ENCODE peak calls at places on chromosomes 3 and 15, in five cellular contexts. G, I, V, N and F are unnamed samples.

GRCh38 chr3:179463299-179463698 is 12.0 kb upstream of the GNB4 start:
- DNase-seq in V (no peak), G (no peak), I (no peak), N (no peak), F (no peak)

GRCh38 chr3:165457096-165457495 is 260.9 kb upstream of the SLITRK3 start:
- DNase-seq in G (no peak), I (no peak), V (no peak), N (no peak), F (no peak)

GRCh38 chr3:29438580-29438979 is 157.7 kb downstream of the RBMS3 start:
- DNase-seq in G (no peak), I (no peak), N (no peak), V (no peak), F (no peak)

GRCh38 chr15:100694381-100695012 is 92.1 kb downstream of the ASB7 start:
- DNase-seq in G (no peak), N (no peak), V (no peak), I (no peak), F (no peak)

GRCh38 chr15:33279613-33280205 is 31.1 kb upstream of the RYR3 start:
- DNase-seq in V (no peak), G (no peak), N (no peak), I (no peak), F (no peak)

GRCh38 chr3:14691239-14691638 is 16.3 kb downstream of the C3orf20 start:
- DNase-seq in I (no peak), G (no peak), V (peak; percentile 72), N (no peak), F (no peak)

GRCh38 chr3:81339040-81339845 is 422.2 kb downstream of the GBE1 start:
- DNase-seq in G (no peak), V (peak; percentile 5), I (no peak), N (no peak), F (no peak)

GRCh38 chr3:154244644-154245043 is 79.6 kb downstream of the DHX36 start:
- DNase-seq in V (no peak), N (no peak), G (no peak), I (no peak), F (no peak)

GRCh38 chr15:55279746-55280351 is 9.8 kb downstream of the RAB27A start:
- DNase-seq in V (peak; percentile 97), G (peak; percentile 34), I (no peak), N (no peak), F (peak; percentile 28)

GRCh38 chr3:12182687-12183441 is 24.2 kb upstream of the TIMP4 start:
- DNase-seq in N (no peak), V (no peak), G (no peak), I (no peak), F (no peak)

GRCh38 chr15:48823237-48823636 is 12.4 kb upstream of the CEP152 start:
- DNase-seq in V (no peak), N (no peak), I (no peak), G (no peak), F (no peak)

GRCh38 chr15:52018244-52018643 is 775 bp upstream of the MAPK6 start:
- DNase-seq in G (no peak), V (no peak), I (no peak), N (no peak), F (no peak)

GRCh38 chr3:89098964-89099585 is 8.3 kb upstream of the EPHA3 start:
- DNase-seq in N (no peak), V (peak; percentile 58), I (no peak), G (peak; percentile 35), F (peak; percentile 7)

GRCh38 chr3:36649078-36649477 is 115.3 kb downstream of the DCLK3 start:
- DNase-seq in N (no peak), I (no peak), V (no peak), G (no peak), F (no peak)

GRCh38 chr15:62075595-62076279 is 9.0 kb downstream of the C2CD4A start:
- DNase-seq in N (no peak), V (no peak), G (peak; percentile 19), I (no peak), F (peak; percentile 39)

GRCh38 chr3:162168715-162169114 is 672.1 kb downstream of the OTOL1 start:
- DNase-seq in G (no peak), I (no peak), N (no peak), V (no peak), F (no peak)

GRCh38 chr3:85627899-85628298 is 669.1 kb downstream of the CADM2 start:
- DNase-seq in V (no peak), I (no peak), N (no peak), G (no peak), F (no peak)

GRCh38 chr3:13687409-13687989 is 138.6 kb downstream of the FBLN2 start:
- DNase-seq in V (no peak), I (no peak), G (no peak), N (no peak), F (no peak)

GRCh38 chr15:77611767-77612166 is 20.9 kb downstream of the LINGO1 start:
- DNase-seq in I (no peak), G (peak; percentile 64), N (no peak), V (no peak), F (no peak)

GRCh38 chr3:133393204-133393603 is 6.7 kb upstream of the BFSP2 start:
- DNase-seq in I (no peak), N (no peak), G (no peak), V (no peak), F (no peak)

GRCh38 chr3:21484323-21485154 is 266.5 kb downstream of the ZNF385D start:
- DNase-seq in G (peak; percentile 8), N (peak; percentile 29), I (no peak), V (peak; percentile 72), F (peak; percentile 22)

GRCh38 chr3:66497288-66497972 is 3.4 kb downstream of the LRIG1 start:
- DNase-seq in G (no peak), I (no peak), V (no peak), N (no peak), F (no peak)

GRCh38 chr3:111733856-111734255 is 125.2 kb upstream of the PHLDB2 start:
- DNase-seq in G (no peak), N (no peak), I (no peak), V (no peak), F (no peak)

GRCh38 chr15:73941449-73941848 is 15.2 kb downstream of the LOXL1 start:
- DNase-seq in I (no peak), N (no peak), V (no peak), G (no peak), F (no peak)

GRCh38 chr3:156825795-156826143 is 384 bp upstream of the LEKR1 start:
- DNase-seq in G (no peak), I (no peak), N (no peak), V (no peak), F (no peak)

GRCh38 chr3:167941234-167941995 is 154.3 kb downstream of the GOLIM4 start:
- DNase-seq in N (no peak), G (peak; percentile 25), V (no peak), I (peak; percentile 15), F (no peak)

GRCh38 chr15:99421172-99421656 is 144.6 kb upstream of the MEF2A start:
- DNase-seq in I (no peak), N (no peak), V (no peak), G (no peak), F (no peak)
- TF ChIP-seq CTCF in I (no peak), N (no peak), V (no peak), G (no peak), F (no peak)

DNA sequence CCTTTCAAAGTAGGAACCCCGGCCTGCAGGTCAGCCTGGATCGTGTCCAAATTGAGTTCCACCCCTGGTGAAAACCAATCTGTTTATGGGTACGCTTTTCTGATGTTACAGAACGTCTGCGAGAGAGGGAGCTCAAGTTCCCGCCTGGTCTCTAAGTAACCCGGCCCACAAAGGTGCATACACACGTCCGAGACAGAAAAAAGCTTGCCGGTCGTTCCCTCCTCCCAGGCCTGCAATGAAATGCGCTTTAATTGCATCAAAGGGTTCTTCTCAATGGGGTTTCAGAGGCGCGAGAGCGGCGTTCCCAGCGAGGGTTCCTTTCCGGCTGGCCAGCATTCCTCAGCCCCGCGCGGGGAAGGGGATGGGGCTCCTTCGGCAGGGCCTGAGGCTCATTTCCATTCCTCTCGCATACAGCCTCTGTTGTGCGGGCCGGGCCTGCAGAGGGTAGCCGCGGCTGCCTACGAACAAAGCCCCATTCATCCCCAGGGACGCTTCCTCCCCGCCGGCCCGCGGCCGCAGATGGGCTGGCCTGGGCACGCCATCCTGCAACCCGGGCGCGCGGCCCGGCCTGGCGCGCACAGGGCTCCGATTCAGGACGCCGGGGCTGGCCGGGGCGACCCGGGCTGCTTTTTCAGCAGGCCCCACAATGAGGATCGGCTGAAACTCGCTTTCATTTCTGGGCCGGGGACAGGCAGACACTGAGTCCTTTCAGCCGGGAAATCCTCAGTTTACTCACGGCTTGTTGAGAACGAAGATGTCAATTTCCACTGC is 138.3 kb downstream of the TMCO5A start:
- DNase-seq in N (peak; percentile 69), I (peak; percentile 46), G (peak; percentile 74), V (peak; percentile 80), F (peak; percentile 83)
- TF ChIP-seq CTCF in N (no peak), I (no peak), G (peak; percentile 22), V (peak; percentile 18), F (no peak)

DNA sequence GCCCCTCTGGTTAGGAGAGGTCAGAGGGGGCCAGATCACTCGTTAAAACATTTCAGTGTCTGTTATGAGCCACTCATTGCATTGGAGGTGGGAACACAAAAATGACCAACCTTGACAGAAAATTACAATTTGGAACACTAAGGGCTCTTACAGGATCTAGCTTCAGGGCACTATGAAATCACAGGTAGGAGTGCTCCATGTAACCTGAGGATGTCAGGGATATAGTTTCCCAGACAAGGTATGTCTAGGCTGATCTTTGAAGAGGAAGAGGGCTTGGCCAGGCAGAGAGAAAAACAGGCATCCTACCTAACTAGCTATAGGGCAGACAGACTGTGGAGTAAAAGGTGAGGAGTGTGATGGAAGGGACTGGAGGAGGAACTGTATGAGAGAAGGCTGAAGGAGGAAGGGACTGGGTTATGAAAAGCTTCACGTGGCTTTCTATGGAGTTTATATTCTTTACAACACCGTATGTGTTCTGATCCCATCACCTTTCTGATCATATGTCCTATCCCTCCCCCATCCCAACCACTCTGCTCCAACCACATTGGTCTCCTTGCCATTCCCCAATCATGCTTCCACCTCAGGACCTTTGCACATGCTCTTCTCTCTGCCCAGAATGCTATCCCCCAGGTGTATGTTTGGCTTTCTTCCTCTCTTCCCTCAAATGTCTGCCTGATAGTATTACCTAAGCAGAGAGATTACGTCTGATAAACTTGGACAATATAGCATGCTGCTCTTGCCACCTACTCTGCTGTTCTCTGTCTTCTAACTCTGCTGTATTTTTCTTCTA is 88.2 kb downstream of the CCR1 start:
- DNase-seq in I (no peak), N (no peak), G (no peak), V (no peak), F (no peak)
- TF ChIP-seq CTCF in I (no peak), N (no peak), G (no peak), V (no peak), F (no peak)

GRCh38 chr3:144737281-144737680 is 765.7 kb downstream of the DIPK2A start:
- DNase-seq in I (no peak), V (no peak), N (no peak), G (no peak), F (no peak)
- TF ChIP-seq CTCF in I (no peak), V (no peak), N (no peak), G (no peak), F (no peak)

GRCh38 chr3:10136426-10137005 is 5.1 kb upstream of the VHL start:
- DNase-seq in G (no peak), N (no peak), V (no peak), I (no peak), F (no peak)
- TF ChIP-seq CTCF in G (no peak), N (no peak), V (no peak), I (no peak), F (no peak)